ENCODE peak calls at places on chromosomes 7 and 10, in nine cellular contexts. P is Calu3; L is adrenal gland; G is GM23338; T is breast epithelium; R is lower lobe of right lung; M is mesothelial cell of epicardium; U is CD8-positive, alpha-beta T cell; W is cardiac fibroblast. J is an unnamed sample.

GRCh38 chr7:44222074-44222473 is 21.3 kb downstream of the YKT6 start:
- DNase-seq in M (no peak), U (no peak), G (no peak), W (no peak), T (no peak), P (no peak), R (peak; percentile 14), L (no peak), J (no peak)

GRCh38 chr10:51964630-51965029 is 265.2 kb upstream of the CSTF2T start:
- DNase-seq in L (no peak), M (no peak), W (no peak), G (no peak), P (no peak), T (no peak), U (no peak), R (no peak), J (no peak)

GRCh38 chr10:122541541-122542002 is 19.0 kb upstream of the DMBT1 start:
- DNase-seq in R (no peak), L (no peak), G (no peak), T (no peak), U (no peak), M (no peak), P (no peak), W (peak; percentile 46), J (no peak)

GRCh38 chr7:85719981-85720963 is 533.4 kb upstream of the SEMA3D start:
- DNase-seq in U (no peak), L (no peak), T (no peak), W (peak; percentile 88), M (no peak), P (no peak), G (peak; percentile 16), R (no peak), J (no peak)

GRCh38 chr7:27101906-27102577 is 441 bp downstream of the HOXA2 start:
- DNase-seq in R (no peak), P (no peak), T (no peak), L (no peak), M (peak; percentile 72), U (no peak), G (peak; percentile 35), W (no peak), J (no peak)

GRCh38 chr10:51706225-51706624 is 6.8 kb upstream of the CSTF2T start:
- DNase-seq in T (no peak), M (no peak), G (no peak), U (no peak), W (peak; percentile 97), P (no peak), L (peak; percentile 92), R (no peak), J (no peak)

GRCh38 chr7:7208524-7208923 is 26.2 kb downstream of the C1GALT1 start:
- DNase-seq in R (no peak), T (no peak), M (no peak), W (no peak), U (no peak), L (no peak), P (no peak), G (peak; percentile 72), J (no peak)

GRCh38 chr7:51315393-51316261 is 982 bp downstream of the COBL start:
- DNase-seq in W (peak; percentile 2), P (peak; percentile 88), M (peak; percentile 54), L (no peak), T (peak; percentile 57), G (peak; percentile 85), R (peak; percentile 56), U (no peak), J (no peak)

GRCh38 chr10:110336111-110336721 is 31.5 kb upstream of the SMNDC1 start:
- DNase-seq in R (no peak), T (no peak), P (no peak), M (no peak), W (peak; percentile 97), U (no peak), L (peak; percentile 52), G (peak; percentile 64), J (no peak)

GRCh38 chr10:31023558-31023957 is 8.1 kb downstream of the ZNF438 start:
- DNase-seq in T (no peak), U (no peak), G (no peak), M (no peak), P (no peak), L (no peak), W (no peak), R (no peak), J (no peak)

GRCh38 chr10:44801383-44802327 is 109.5 kb upstream of the TMEM72 start:
- DNase-seq in P (peak; percentile 96), M (peak; percentile 90), L (peak; percentile 98), R (peak; percentile 90), G (no peak), T (peak; percentile 74), U (no peak), W (peak; percentile 98), J (no peak)

GRCh38 chr10:21402606-21403083 is 122.8 kb downstream of the SKIDA1 start:
- DNase-seq in G (no peak), R (no peak), U (no peak), P (no peak), T (no peak), W (peak; percentile 80), L (no peak), M (no peak), J (no peak)

GRCh38 chr7:19621740-19622139 is 87.1 kb downstream of the POLR1F start:
- DNase-seq in P (no peak), W (no peak), M (no peak), L (no peak), G (no peak), R (no peak), T (no peak), U (no peak), J (no peak)

GRCh38 chr10:113518415-113518814 is 34.4 kb upstream of the HABP2 start:
- DNase-seq in G (no peak), P (no peak), M (no peak), U (no peak), L (no peak), T (no peak), R (no peak), W (no peak), J (no peak)

GRCh38 chr10:24784061-24784460 is 60.4 kb upstream of the ARHGAP21 start:
- DNase-seq in U (no peak), T (no peak), L (no peak), P (no peak), G (no peak), W (no peak), M (no peak), R (no peak), J (no peak)

GRCh38 chr10:32951111-32951510 is 6.9 kb downstream of the ITGB1 start:
- DNase-seq in R (no peak), U (no peak), W (no peak), P (no peak), L (no peak), M (no peak), T (no peak), G (no peak), J (no peak)

GRCh38 chr7:44051611-44052220 is 7.2 kb downstream of the DBNL start:
- DNase-seq in R (no peak), W (no peak), M (no peak), L (no peak), G (no peak), U (no peak), P (no peak), T (no peak), J (no peak)

GRCh38 chr10:129875993-129876727 is 87.9 kb downstream of the EBF3 start:
- DNase-seq in U (no peak), W (no peak), T (no peak), R (no peak), P (no peak), G (no peak), M (no peak), L (no peak), J (no peak)

GRCh38 chr7:70580161-70580560 is 551.8 kb upstream of the GALNT17 start:
- DNase-seq in W (no peak), L (no peak), G (no peak), P (no peak), M (no peak), U (no peak), R (no peak), T (no peak), J (no peak)

GRCh38 chr10:90480466-90480865 is 377.4 kb downstream of the HTR7 start:
- DNase-seq in M (no peak), U (no peak), G (no peak), R (no peak), P (no peak), T (no peak), L (no peak), W (no peak), J (no peak)

GRCh38 chr7:84524714-84525694 is 330.4 kb upstream of the SEMA3A start:
- DNase-seq in U (no peak), G (no peak), T (no peak), P (no peak), R (no peak), L (no peak), W (peak; percentile 87), M (no peak), J (no peak)

GRCh38 chr7:33882040-33882800 is 23.1 kb upstream of the BMPER start:
- DNase-seq in G (no peak), T (no peak), W (peak; percentile 96), P (no peak), M (no peak), U (no peak), L (no peak), R (no peak), J (no peak)

DNA sequence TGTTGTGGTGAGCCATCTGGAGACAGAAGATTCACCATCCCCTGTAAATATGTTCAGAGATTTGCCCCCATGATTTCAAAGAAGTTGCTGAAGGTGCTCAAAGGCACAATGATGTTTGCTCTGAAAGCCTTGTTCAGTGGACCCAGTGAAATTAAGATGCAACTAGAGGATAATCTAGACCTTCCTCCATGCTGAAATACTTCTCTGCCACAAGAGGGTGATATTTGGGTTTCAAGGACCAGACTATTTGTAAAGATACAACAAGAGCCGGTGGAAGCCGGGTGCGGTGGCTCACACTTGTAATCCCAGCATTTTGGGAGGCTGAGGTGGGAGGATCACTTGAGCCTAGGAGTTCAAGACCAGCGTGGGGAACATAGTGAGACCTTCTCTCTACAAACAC is 13.5 kb upstream of the MSRB2 start:
- DNase-seq in M (no peak), R (no peak), T (no peak), W (peak; percentile 34), P (no peak), G (peak; percentile 66), L (no peak), U (no peak), J (no peak)
- TF ChIP-seq CTCF in M (no peak), R (peak; percentile 24), T (no peak), W (peak; percentile 40), P (peak; percentile 37), G (peak; percentile 53), L (peak; percentile 9), U (no peak), J (peak; percentile 24)

GRCh38 chr10:119352042-119352441 is 144.7 kb downstream of the GRK5 start:
- DNase-seq in W (no peak), T (no peak), R (no peak), M (no peak), P (no peak), U (no peak), L (no peak), G (no peak), J (no peak)
- TF ChIP-seq CTCF in W (no peak), T (no peak), R (no peak), M (no peak), P (no peak), U (no peak), L (no peak), G (peak; percentile 27), J (peak; percentile 12)

GRCh38 chr10:126646101-126646500 is 24.4 kb downstream of the C10orf90 start:
- DNase-seq in G (no peak), M (no peak), P (no peak), U (no peak), R (no peak), T (no peak), L (no peak), W (peak; percentile 35), J (no peak)
- TF ChIP-seq CTCF in G (no peak), M (no peak), P (no peak), U (no peak), R (no peak), T (no peak), L (no peak), W (no peak), J (no peak)

GRCh38 chr7:32142649-32143048 is 72.4 kb upstream of the PDE1C start:
- DNase-seq in P (no peak), T (no peak), G (no peak), M (no peak), U (no peak), L (no peak), R (no peak), W (peak; percentile 32), J (no peak)
- TF ChIP-seq CTCF in P (no peak), T (no peak), G (no peak), M (no peak), U (no peak), L (no peak), R (no peak), W (no peak), J (no peak)